ENCODE peak calls at places on chromosomes 4 and X, in ten cellular contexts. One of them, this sample, is unnamed.

GRCh38 chrX:6313356-6313755 is 84.7 kb upstream of the NLGN4X start:
- DNase-seq in NCI-H1092: no peak
- DNase-seq in T-helper 9 cell: no peak
- DNase-seq in GM03348: no peak
- DNase-seq in astrocyte of the spinal cord: no peak
- DNase-seq in T-helper 1 cell: no peak
- DNase-seq in CD8-positive, alpha-beta memory T cell: no peak
- DNase-seq in cardiac muscle cell: no peak
- DNase-seq in mucosa of descending colon: no peak
- DNase-seq in KG1: no peak
- DNase-seq in this sample: no peak

GRCh38 chrX:17359500-17359899 is 15.5 kb upstream of the NHS start:
- DNase-seq in CD8-positive, alpha-beta memory T cell: no peak
- DNase-seq in NCI-H1092: no peak
- DNase-seq in KG1: no peak
- DNase-seq in GM03348: peak; percentile 13
- DNase-seq in astrocyte of the spinal cord: peak; percentile 19
- DNase-seq in mucosa of descending colon: no peak
- DNase-seq in T-helper 9 cell: no peak
- DNase-seq in cardiac muscle cell: no peak
- DNase-seq in T-helper 1 cell: no peak
- DNase-seq in this sample: no peak

GRCh38 chr4:84852081-84852480 is 114.4 kb downstream of the WDFY3 start:
- DNase-seq in T-helper 1 cell: no peak
- DNase-seq in CD8-positive, alpha-beta memory T cell: no peak
- DNase-seq in NCI-H1092: peak; percentile 27
- DNase-seq in mucosa of descending colon: no peak
- DNase-seq in cardiac muscle cell: no peak
- DNase-seq in T-helper 9 cell: no peak
- DNase-seq in KG1: no peak
- DNase-seq in GM03348: no peak
- DNase-seq in astrocyte of the spinal cord: no peak
- DNase-seq in this sample: peak; percentile 26

GRCh38 chr4:86917212-86918039 is 17.4 kb upstream of the AFF1 start:
- DNase-seq in GM03348: no peak
- DNase-seq in mucosa of descending colon: no peak
- DNase-seq in astrocyte of the spinal cord: no peak
- DNase-seq in T-helper 9 cell: no peak
- DNase-seq in KG1: no peak
- DNase-seq in CD8-positive, alpha-beta memory T cell: no peak
- DNase-seq in NCI-H1092: no peak
- DNase-seq in cardiac muscle cell: no peak
- DNase-seq in T-helper 1 cell: no peak
- DNase-seq in this sample: no peak

GRCh38 chrX:122134291-122134690 is 1049.8 kb upstream of the GRIA3 start:
- DNase-seq in T-helper 1 cell: no peak
- DNase-seq in CD8-positive, alpha-beta memory T cell: no peak
- DNase-seq in GM03348: no peak
- DNase-seq in KG1: no peak
- DNase-seq in T-helper 9 cell: no peak
- DNase-seq in mucosa of descending colon: no peak
- DNase-seq in cardiac muscle cell: no peak
- DNase-seq in NCI-H1092: no peak
- DNase-seq in astrocyte of the spinal cord: no peak
- DNase-seq in this sample: no peak

GRCh38 chr4:76023381-76023780 is at the start of gene CXCL10:
- DNase-seq in T-helper 1 cell: no peak
- DNase-seq in cardiac muscle cell: no peak
- DNase-seq in GM03348: no peak
- DNase-seq in mucosa of descending colon: no peak
- DNase-seq in KG1: no peak
- DNase-seq in astrocyte of the spinal cord: no peak
- DNase-seq in CD8-positive, alpha-beta memory T cell: no peak
- DNase-seq in T-helper 9 cell: no peak
- DNase-seq in NCI-H1092: no peak
- DNase-seq in this sample: no peak

GRCh38 chr4:23878912-23879732 is 10.7 kb downstream of the PPARGC1A start:
- DNase-seq in astrocyte of the spinal cord: peak; percentile 67
- DNase-seq in T-helper 9 cell: no peak
- DNase-seq in NCI-H1092: no peak
- DNase-seq in T-helper 1 cell: no peak
- DNase-seq in KG1: no peak
- DNase-seq in cardiac muscle cell: peak; percentile 73
- DNase-seq in CD8-positive, alpha-beta memory T cell: no peak
- DNase-seq in mucosa of descending colon: no peak
- DNase-seq in GM03348: no peak
- DNase-seq in this sample: no peak

GRCh38 chr4:84481077-84481878 is 17.8 kb downstream of the NKX6-1 start:
- DNase-seq in astrocyte of the spinal cord: no peak
- DNase-seq in NCI-H1092: no peak
- DNase-seq in mucosa of descending colon: no peak
- DNase-seq in GM03348: no peak
- DNase-seq in T-helper 1 cell: no peak
- DNase-seq in KG1: no peak
- DNase-seq in T-helper 9 cell: no peak
- DNase-seq in cardiac muscle cell: no peak
- DNase-seq in CD8-positive, alpha-beta memory T cell: no peak
- DNase-seq in this sample: no peak

GRCh38 chrX:1205681-1206611 is 6.5 kb downstream of the CRLF2 start:
- DNase-seq in astrocyte of the spinal cord: peak; percentile 62
- DNase-seq in CD8-positive, alpha-beta memory T cell: no peak
- DNase-seq in T-helper 9 cell: no peak
- DNase-seq in GM03348: peak; percentile 25
- DNase-seq in mucosa of descending colon: no peak
- DNase-seq in T-helper 1 cell: peak; percentile 26
- DNase-seq in cardiac muscle cell: peak; percentile 76
- DNase-seq in KG1: no peak
- DNase-seq in NCI-H1092: no peak
- DNase-seq in this sample: peak; percentile 41

GRCh38 chr4:48126621-48127020 is 7.4 kb downstream of the TXK start:
- DNase-seq in T-helper 9 cell: no peak
- DNase-seq in cardiac muscle cell: no peak
- DNase-seq in mucosa of descending colon: no peak
- DNase-seq in KG1: no peak
- DNase-seq in T-helper 1 cell: no peak
- DNase-seq in NCI-H1092: no peak
- DNase-seq in CD8-positive, alpha-beta memory T cell: no peak
- DNase-seq in GM03348: no peak
- DNase-seq in astrocyte of the spinal cord: no peak
- DNase-seq in this sample: no peak